ENCODE peak calls at places on chromosomes 3 and 15, in four cellular contexts. One of them, this sample, is unnamed.

GRCh38 chr3:452221-452620 is 255.7 kb downstream of the CHL1 start:
- DNase-seq in WTC11: no peak
- DNase-seq in K562: no peak
- DNase-seq in HepG2: no peak
- DNase-seq in this sample: no peak

GRCh38 chr3:31196881-31197364 is 302.5 kb upstream of the GADL1 start:
- DNase-seq in HepG2: no peak
- DNase-seq in K562: no peak
- DNase-seq in WTC11: no peak
- DNase-seq in this sample: no peak

GRCh38 chr3:65412591-65412990 is 626.1 kb downstream of the MAGI1 start:
- DNase-seq in HepG2: peak
- DNase-seq in K562: no peak
- DNase-seq in WTC11: peak
- DNase-seq in this sample: peak

GRCh38 chr3:185729335-185729715 is 95.5 kb downstream of the IGF2BP2 start:
- DNase-seq in HepG2: no peak
- DNase-seq in WTC11: no peak
- DNase-seq in K562: no peak
- DNase-seq in this sample: no peak

GRCh38 chr15:76529911-76530310 is 193.3 kb downstream of the ISL2 start:
- DNase-seq in WTC11: no peak
- DNase-seq in K562: no peak
- DNase-seq in HepG2: no peak
- DNase-seq in this sample: no peak

GRCh38 chr3:188061133-188061532 is 92.8 kb upstream of the LPP start:
- DNase-seq in WTC11: no peak
- DNase-seq in K562: no peak
- DNase-seq in HepG2: peak
- DNase-seq in this sample: no peak

GRCh38 chr3:53255360-53255774 is 455 bp downstream of the TKT start:
- DNase-seq in HepG2: no peak
- DNase-seq in K562: no peak
- DNase-seq in WTC11: no peak
- DNase-seq in this sample: no peak

GRCh38 chr3:189898559-189899153 is 222.0 kb downstream of the P3H2 start:
- DNase-seq in K562: no peak
- DNase-seq in WTC11: no peak
- DNase-seq in HepG2: no peak
- DNase-seq in this sample: no peak

GRCh38 chr15:81295466-81296145 is 28.3 kb downstream of the STARD5 start:
- DNase-seq in HepG2: no peak
- DNase-seq in K562: no peak
- DNase-seq in WTC11: no peak
- DNase-seq in this sample: no peak

DNA sequence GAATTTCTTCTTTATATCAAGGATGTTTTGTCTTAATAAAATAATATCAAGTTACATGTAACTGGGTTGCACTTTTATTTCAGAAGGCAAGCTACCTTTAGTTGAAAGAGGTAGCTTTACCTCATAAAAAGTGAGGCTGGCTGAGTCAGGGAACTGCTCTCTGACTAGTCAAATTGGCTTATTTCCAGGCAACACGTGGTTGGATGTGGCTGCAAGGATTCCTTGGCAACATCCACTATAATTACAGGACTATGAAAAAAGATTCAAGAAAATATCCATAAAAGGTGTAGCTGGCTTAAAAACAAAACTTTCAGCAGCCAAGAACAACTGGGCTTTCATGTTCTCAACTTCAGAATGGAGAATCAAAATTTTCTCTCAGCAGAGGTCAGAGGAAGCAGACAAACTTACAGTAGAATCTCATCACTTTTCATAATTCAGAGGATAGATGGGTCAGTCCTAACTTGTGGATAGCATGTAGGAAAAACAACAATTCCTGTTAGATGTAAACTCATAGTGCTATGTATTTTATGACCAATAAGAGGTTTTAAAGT is 779.1 kb downstream of the MECOM start:
- DNase-seq in HepG2: no peak
- DNase-seq in K562: no peak
- DNase-seq in WTC11: no peak
- DNase-seq in this sample: no peak
- TF ChIP-seq ELF4 in HepG2: no peak
- TF ChIP-seq ELF4 in K562: no peak
- TF ChIP-seq ELF4 in WTC11: no peak
- TF ChIP-seq ELF4 in this sample: no peak

DNA sequence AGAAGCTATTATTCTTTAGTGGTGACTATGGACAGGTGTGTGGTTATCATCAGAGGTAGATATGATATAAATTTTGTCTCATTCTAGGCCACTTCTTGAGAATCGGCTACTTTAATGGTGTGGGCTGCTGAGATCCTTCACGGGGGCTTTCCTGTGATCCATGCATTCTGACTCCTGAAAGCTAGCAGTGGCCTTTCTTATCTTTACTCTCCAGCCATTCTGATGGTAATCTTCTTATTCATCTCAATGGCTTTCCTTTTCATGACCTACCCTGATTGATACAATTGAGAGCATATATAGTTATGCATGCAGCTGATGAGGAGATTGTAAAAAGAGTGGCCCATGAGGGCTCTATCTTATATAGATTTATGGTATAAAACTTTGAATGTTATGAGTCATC is 78.3 kb upstream of the ZPLD1 start:
- DNase-seq in K562: no peak
- DNase-seq in HepG2: no peak
- DNase-seq in WTC11: no peak
- DNase-seq in this sample: no peak
- TF ChIP-seq ELF4 in K562: no peak
- TF ChIP-seq ELF4 in HepG2: no peak
- TF ChIP-seq ELF4 in WTC11: no peak
- TF ChIP-seq ELF4 in this sample: no peak

GRCh38 chr15:93144477-93145270 is 55.7 kb upstream of the RGMA start:
- DNase-seq in K562: no peak
- DNase-seq in WTC11: no peak
- DNase-seq in HepG2: no peak
- DNase-seq in this sample: no peak

GRCh38 chr15:93143186-93143585 is 54.2 kb upstream of the RGMA start:
- DNase-seq in K562: no peak
- DNase-seq in WTC11: no peak
- DNase-seq in HepG2: no peak
- DNase-seq in this sample: no peak

GRCh38 chr15:93139436-93139835 is 50.4 kb upstream of the RGMA start:
- DNase-seq in WTC11: no peak
- DNase-seq in HepG2: no peak
- DNase-seq in K562: no peak
- DNase-seq in this sample: no peak

GRCh38 chr15:93138681-93139080 is 49.7 kb upstream of the RGMA start:
- DNase-seq in WTC11: no peak
- DNase-seq in K562: no peak
- DNase-seq in HepG2: no peak
- DNase-seq in this sample: no peak

DNA sequence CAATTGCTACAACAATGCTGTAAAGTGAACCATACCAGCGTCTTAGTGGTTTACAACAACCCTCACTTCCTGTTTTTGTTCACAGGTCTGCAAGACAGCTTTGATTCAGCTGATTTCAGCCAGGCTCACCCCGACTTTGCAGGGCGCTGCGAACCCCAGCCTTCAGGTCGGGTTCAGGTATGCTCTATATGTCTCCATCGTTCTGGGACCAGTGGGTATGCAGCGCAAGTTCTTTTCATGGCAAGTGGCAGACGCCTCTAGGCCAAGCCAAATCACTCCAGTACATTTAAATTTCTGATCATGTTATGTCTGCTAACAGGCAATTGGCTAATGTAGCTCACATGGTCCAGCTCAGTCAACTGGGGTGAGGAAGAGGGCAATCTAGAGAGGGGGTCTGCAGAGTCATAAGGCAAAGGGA is 52.4 kb upstream of the RGMA start:
- DNase-seq in K562: no peak
- DNase-seq in HepG2: no peak
- DNase-seq in WTC11: no peak
- DNase-seq in this sample: no peak
- TF ChIP-seq ELF4 in K562: no peak
- TF ChIP-seq ELF4 in HepG2: no peak
- TF ChIP-seq ELF4 in WTC11: no peak
- TF ChIP-seq ELF4 in this sample: no peak

DNA sequence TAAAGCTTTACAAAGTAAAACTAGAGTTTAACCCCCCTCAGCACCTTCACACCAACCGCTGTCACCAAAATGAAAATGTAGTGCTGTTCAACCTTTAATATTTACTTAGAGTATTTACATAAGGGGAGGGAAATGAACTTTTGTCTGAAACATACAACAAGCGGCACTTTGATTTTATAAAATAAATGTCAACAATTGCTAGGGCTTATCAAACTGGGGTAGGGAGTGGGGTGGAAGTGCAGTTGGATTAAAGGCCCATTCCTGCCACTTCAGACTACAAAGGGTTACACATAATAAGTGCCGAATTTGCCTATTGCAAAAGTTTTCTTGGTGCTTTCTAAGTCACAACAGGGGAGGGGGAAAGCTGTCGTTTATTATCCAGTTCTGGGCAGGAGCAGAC is 16.7 kb downstream of the SOX2 start:
- DNase-seq in HepG2: peak
- DNase-seq in WTC11: no peak
- DNase-seq in K562: no peak
- DNase-seq in this sample: no peak
- TF ChIP-seq ELF4 in HepG2: no peak
- TF ChIP-seq ELF4 in WTC11: no peak
- TF ChIP-seq ELF4 in K562: no peak
- TF ChIP-seq ELF4 in this sample: no peak

This sample was measured in HEK293T.